ENCODE peak calls at places on chromosomes 13 and 19, in eight cellular contexts. O is NCI-H1105 treated with DMSO at 0.1 percent for 48 hours; I is bronchial epithelial cell; C is AG04450; L is central memory CD4-positive, alpha-beta T cell; F is ovary; R is DMS53; Z is activated gamma-delta T cell treated with anti-CD3 and anti-CD28 coated beads, Interleukin-2, amount 50 U/mL, for 16 hours. E is an unnamed sample.
A peak's percentile ranks its signal among the peaks of the same experiment; 100 is the strongest.

GRCh38 chr19:4972509-4973230 is 3.8 kb downstream of the KDM4B start:
- DNase-seq in O (no peak), I (peak; percentile 48), C (no peak), L (no peak), F (no peak), R (no peak), Z (no peak), E (no peak)

GRCh38 chr19:14476663-14477401 is 1.7 kb upstream of the PTGER1 start:
- DNase-seq in O (no peak), I (peak; percentile 76), C (peak; percentile 41), L (peak; percentile 40), F (no peak), R (peak; percentile 89), Z (no peak), E (no peak)

GRCh38 chr19:45901432-45901903 is 945 bp downstream of the MYPOP start:
- DNase-seq in O (no peak), I (no peak), C (no peak), L (peak; percentile 3), F (peak; percentile 53), R (peak; percentile 41), Z (no peak), E (no peak)

GRCh38 chr19:58033741-58034475 is at the start of gene ZSCAN1:
- DNase-seq in O (no peak), I (peak; percentile 22), C (no peak), L (no peak), F (peak; percentile 78), R (no peak), Z (peak; percentile 28), E (no peak)

GRCh38 chr19:7715671-7716070 is 13.7 kb upstream of the FCER2 start:
- DNase-seq in O (no peak), I (no peak), C (no peak), L (no peak), F (no peak), R (no peak), Z (no peak), E (no peak)

GRCh38 chr13:59398127-59398526 is 765.6 kb downstream of the DIAPH3 start:
- DNase-seq in O (no peak), I (no peak), C (no peak), L (no peak), F (no peak), R (no peak), Z (no peak), E (no peak)

GRCh38 chr13:21966014-21966413 is 295.1 kb downstream of the FGF9 start:
- DNase-seq in O (no peak), I (no peak), C (no peak), L (no peak), F (no peak), R (no peak), Z (no peak), E (no peak)

GRCh38 chr13:113904411-113904810 is 40.5 kb upstream of the GAS6 start:
- DNase-seq in O (no peak), I (peak; percentile 38), C (no peak), L (peak; percentile 16), F (no peak), R (peak; percentile 64), Z (no peak), E (no peak)